ENCODE peak calls at places on chromosomes 5 and 9, in ten cellular contexts. One of them, this sample, is unnamed.
A peak's percentile ranks its signal among the peaks of the same experiment; 100 is the strongest.

GRCh38 chr5:28391277-28391676 is 1352.9 kb upstream of the CDH9 start:
- DNase-seq in activated naive CD8-positive, alpha-beta T cell treated with anti-CD3 and anti-CD28 coated beads, Interleukin-2, amount 50 U/mL, for 16 hours: no peak
- DNase-seq in NCI-H774: no peak
- DNase-seq in neuronal stem cell: no peak
- DNase-seq in non-pigmented ciliary epithelial cell: no peak
- DNase-seq in cerebellar cortex: no peak
- DNase-seq in mucosa of descending colon: no peak
- DNase-seq in HFFc6: no peak
- DNase-seq in MV-4-11: no peak
- DNase-seq in GM23248: no peak
- DNase-seq in this sample: no peak

GRCh38 chr5:93603711-93604118 is 20.7 kb downstream of the NR2F1 start:
- DNase-seq in activated naive CD8-positive, alpha-beta T cell treated with anti-CD3 and anti-CD28 coated beads, Interleukin-2, amount 50 U/mL, for 16 hours: no peak
- DNase-seq in NCI-H774: no peak
- DNase-seq in neuronal stem cell: no peak
- DNase-seq in non-pigmented ciliary epithelial cell: no peak
- DNase-seq in cerebellar cortex: peak; percentile 74
- DNase-seq in mucosa of descending colon: no peak
- DNase-seq in HFFc6: no peak
- DNase-seq in MV-4-11: no peak
- DNase-seq in GM23248: no peak
- DNase-seq in this sample: no peak

GRCh38 chr9:4541281-4541680 is 51.0 kb downstream of the SLC1A1 start:
- DNase-seq in activated naive CD8-positive, alpha-beta T cell treated with anti-CD3 and anti-CD28 coated beads, Interleukin-2, amount 50 U/mL, for 16 hours: no peak
- DNase-seq in NCI-H774: no peak
- DNase-seq in neuronal stem cell: no peak
- DNase-seq in non-pigmented ciliary epithelial cell: no peak
- DNase-seq in cerebellar cortex: no peak
- DNase-seq in mucosa of descending colon: no peak
- DNase-seq in HFFc6: no peak
- DNase-seq in MV-4-11: no peak
- DNase-seq in GM23248: no peak
- DNase-seq in this sample: no peak

GRCh38 chr5:133977161-133977787 is 8.8 kb upstream of the C5orf15 start:
- DNase-seq in activated naive CD8-positive, alpha-beta T cell treated with anti-CD3 and anti-CD28 coated beads, Interleukin-2, amount 50 U/mL, for 16 hours: no peak
- DNase-seq in NCI-H774: no peak
- DNase-seq in neuronal stem cell: no peak
- DNase-seq in non-pigmented ciliary epithelial cell: no peak
- DNase-seq in cerebellar cortex: peak; percentile 26
- DNase-seq in mucosa of descending colon: no peak
- DNase-seq in HFFc6: no peak
- DNase-seq in MV-4-11: peak; percentile 7
- DNase-seq in GM23248: no peak
- DNase-seq in this sample: no peak

GRCh38 chr5:514673-515072 is 9.6 kb downstream of the SLC9A3 start:
- DNase-seq in activated naive CD8-positive, alpha-beta T cell treated with anti-CD3 and anti-CD28 coated beads, Interleukin-2, amount 50 U/mL, for 16 hours: no peak
- DNase-seq in NCI-H774: no peak
- DNase-seq in neuronal stem cell: no peak
- DNase-seq in non-pigmented ciliary epithelial cell: no peak
- DNase-seq in cerebellar cortex: no peak
- DNase-seq in mucosa of descending colon: peak; percentile 51
- DNase-seq in HFFc6: no peak
- DNase-seq in MV-4-11: no peak
- DNase-seq in GM23248: no peak
- DNase-seq in this sample: no peak

GRCh38 chr5:131379071-131379538 is 115.3 kb downstream of the CDC42SE2 start:
- DNase-seq in activated naive CD8-positive, alpha-beta T cell treated with anti-CD3 and anti-CD28 coated beads, Interleukin-2, amount 50 U/mL, for 16 hours: no peak
- DNase-seq in NCI-H774: no peak
- DNase-seq in neuronal stem cell: no peak
- DNase-seq in non-pigmented ciliary epithelial cell: no peak
- DNase-seq in cerebellar cortex: no peak
- DNase-seq in mucosa of descending colon: no peak
- DNase-seq in HFFc6: no peak
- DNase-seq in MV-4-11: no peak
- DNase-seq in GM23248: no peak
- DNase-seq in this sample: no peak

GRCh38 chr9:36400332-36401178 is 486 bp upstream of the RNF38 start:
- DNase-seq in activated naive CD8-positive, alpha-beta T cell treated with anti-CD3 and anti-CD28 coated beads, Interleukin-2, amount 50 U/mL, for 16 hours: peak; percentile 74
- DNase-seq in NCI-H774: peak; percentile 86
- DNase-seq in neuronal stem cell: peak; percentile 84
- DNase-seq in non-pigmented ciliary epithelial cell: no peak
- DNase-seq in cerebellar cortex: peak; percentile 77
- DNase-seq in mucosa of descending colon: peak; percentile 91
- DNase-seq in HFFc6: peak; percentile 73
- DNase-seq in MV-4-11: peak; percentile 79
- DNase-seq in GM23248: peak; percentile 93
- DNase-seq in this sample: peak; percentile 96

GRCh38 chr9:34454571-34455065 is 3.8 kb downstream of the FAM219A start:
- DNase-seq in activated naive CD8-positive, alpha-beta T cell treated with anti-CD3 and anti-CD28 coated beads, Interleukin-2, amount 50 U/mL, for 16 hours: no peak
- DNase-seq in NCI-H774: no peak
- DNase-seq in neuronal stem cell: no peak
- DNase-seq in non-pigmented ciliary epithelial cell: no peak
- DNase-seq in cerebellar cortex: no peak
- DNase-seq in mucosa of descending colon: no peak
- DNase-seq in HFFc6: peak; percentile 80
- DNase-seq in MV-4-11: peak; percentile 53
- DNase-seq in GM23248: peak; percentile 89
- DNase-seq in this sample: peak; percentile 82

GRCh38 chr5:71924980-71925379 is 182.3 kb upstream of the MAP1B start:
- DNase-seq in activated naive CD8-positive, alpha-beta T cell treated with anti-CD3 and anti-CD28 coated beads, Interleukin-2, amount 50 U/mL, for 16 hours: no peak
- DNase-seq in NCI-H774: peak; percentile 11
- DNase-seq in neuronal stem cell: no peak
- DNase-seq in non-pigmented ciliary epithelial cell: no peak
- DNase-seq in cerebellar cortex: no peak
- DNase-seq in mucosa of descending colon: no peak
- DNase-seq in HFFc6: no peak
- DNase-seq in MV-4-11: peak; percentile 71
- DNase-seq in GM23248: peak; percentile 70
- DNase-seq in this sample: no peak

GRCh38 chr5:104347119-104347708 is 784.6 kb upstream of the NUDT12 start:
- DNase-seq in activated naive CD8-positive, alpha-beta T cell treated with anti-CD3 and anti-CD28 coated beads, Interleukin-2, amount 50 U/mL, for 16 hours: no peak
- DNase-seq in NCI-H774: no peak
- DNase-seq in neuronal stem cell: no peak
- DNase-seq in non-pigmented ciliary epithelial cell: no peak
- DNase-seq in cerebellar cortex: peak; percentile 14
- DNase-seq in mucosa of descending colon: no peak
- DNase-seq in HFFc6: no peak
- DNase-seq in MV-4-11: no peak
- DNase-seq in GM23248: peak; percentile 3
- DNase-seq in this sample: no peak

GRCh38 chr9:131361202-131361833 is 32.6 kb upstream of the PRRC2B start:
- DNase-seq in activated naive CD8-positive, alpha-beta T cell treated with anti-CD3 and anti-CD28 coated beads, Interleukin-2, amount 50 U/mL, for 16 hours: peak; percentile 28
- DNase-seq in NCI-H774: no peak
- DNase-seq in neuronal stem cell: no peak
- DNase-seq in non-pigmented ciliary epithelial cell: no peak
- DNase-seq in cerebellar cortex: no peak
- DNase-seq in mucosa of descending colon: peak; percentile 68
- DNase-seq in HFFc6: peak; percentile 18
- DNase-seq in MV-4-11: peak; percentile 61
- DNase-seq in GM23248: no peak
- DNase-seq in this sample: peak; percentile 36

GRCh38 chr9:135070198-135070951 is 17.1 kb upstream of the OLFM1 start:
- DNase-seq in activated naive CD8-positive, alpha-beta T cell treated with anti-CD3 and anti-CD28 coated beads, Interleukin-2, amount 50 U/mL, for 16 hours: no peak
- DNase-seq in NCI-H774: no peak
- DNase-seq in neuronal stem cell: no peak
- DNase-seq in non-pigmented ciliary epithelial cell: no peak
- DNase-seq in cerebellar cortex: no peak
- DNase-seq in mucosa of descending colon: no peak
- DNase-seq in HFFc6: no peak
- DNase-seq in MV-4-11: no peak
- DNase-seq in GM23248: no peak
- DNase-seq in this sample: peak; percentile 47

GRCh38 chr5:87246046-87246445 is 21.6 kb upstream of the RASA1 start:
- DNase-seq in activated naive CD8-positive, alpha-beta T cell treated with anti-CD3 and anti-CD28 coated beads, Interleukin-2, amount 50 U/mL, for 16 hours: no peak
- DNase-seq in NCI-H774: no peak
- DNase-seq in neuronal stem cell: no peak
- DNase-seq in non-pigmented ciliary epithelial cell: no peak
- DNase-seq in cerebellar cortex: peak; percentile 40
- DNase-seq in mucosa of descending colon: no peak
- DNase-seq in HFFc6: no peak
- DNase-seq in MV-4-11: no peak
- DNase-seq in GM23248: peak; percentile 54
- DNase-seq in this sample: no peak

GRCh38 chr5:32329395-32329834 is 16.7 kb upstream of the MTMR12 start:
- DNase-seq in activated naive CD8-positive, alpha-beta T cell treated with anti-CD3 and anti-CD28 coated beads, Interleukin-2, amount 50 U/mL, for 16 hours: no peak
- DNase-seq in NCI-H774: peak; percentile 48
- DNase-seq in neuronal stem cell: peak; percentile 47
- DNase-seq in non-pigmented ciliary epithelial cell: no peak
- DNase-seq in cerebellar cortex: peak; percentile 86
- DNase-seq in mucosa of descending colon: peak; percentile 82
- DNase-seq in HFFc6: peak; percentile 61
- DNase-seq in MV-4-11: peak; percentile 53
- DNase-seq in GM23248: peak; percentile 81
- DNase-seq in this sample: peak; percentile 86

GRCh38 chr5:65825388-65826328 is 100.7 kb upstream of the ERBIN start:
- DNase-seq in activated naive CD8-positive, alpha-beta T cell treated with anti-CD3 and anti-CD28 coated beads, Interleukin-2, amount 50 U/mL, for 16 hours: no peak
- DNase-seq in NCI-H774: no peak
- DNase-seq in neuronal stem cell: no peak
- DNase-seq in non-pigmented ciliary epithelial cell: no peak
- DNase-seq in cerebellar cortex: no peak
- DNase-seq in mucosa of descending colon: no peak
- DNase-seq in HFFc6: no peak
- DNase-seq in MV-4-11: peak; percentile 99
- DNase-seq in GM23248: no peak
- DNase-seq in this sample: no peak

GRCh38 chr5:59766394-59766793 is 127.1 kb downstream of the PDE4D start:
- DNase-seq in activated naive CD8-positive, alpha-beta T cell treated with anti-CD3 and anti-CD28 coated beads, Interleukin-2, amount 50 U/mL, for 16 hours: no peak
- DNase-seq in NCI-H774: peak; percentile 25
- DNase-seq in neuronal stem cell: no peak
- DNase-seq in non-pigmented ciliary epithelial cell: no peak
- DNase-seq in cerebellar cortex: peak; percentile 7
- DNase-seq in mucosa of descending colon: peak; percentile 15
- DNase-seq in HFFc6: no peak
- DNase-seq in MV-4-11: no peak
- DNase-seq in GM23248: no peak
- DNase-seq in this sample: no peak

GRCh38 chr5:54658014-54658413 is 140.5 kb downstream of the SNX18 start:
- DNase-seq in activated naive CD8-positive, alpha-beta T cell treated with anti-CD3 and anti-CD28 coated beads, Interleukin-2, amount 50 U/mL, for 16 hours: no peak
- DNase-seq in NCI-H774: no peak
- DNase-seq in neuronal stem cell: no peak
- DNase-seq in non-pigmented ciliary epithelial cell: peak; percentile 83
- DNase-seq in cerebellar cortex: no peak
- DNase-seq in mucosa of descending colon: no peak
- DNase-seq in HFFc6: peak; percentile 87
- DNase-seq in MV-4-11: no peak
- DNase-seq in GM23248: peak; percentile 74
- DNase-seq in this sample: no peak

GRCh38 chr9:130664191-130665028 is at the start of gene PRDM12:
- DNase-seq in activated naive CD8-positive, alpha-beta T cell treated with anti-CD3 and anti-CD28 coated beads, Interleukin-2, amount 50 U/mL, for 16 hours: no peak
- DNase-seq in NCI-H774: no peak
- DNase-seq in neuronal stem cell: peak; percentile 17
- DNase-seq in non-pigmented ciliary epithelial cell: no peak
- DNase-seq in cerebellar cortex: no peak
- DNase-seq in mucosa of descending colon: no peak
- DNase-seq in HFFc6: no peak
- DNase-seq in MV-4-11: no peak
- DNase-seq in GM23248: peak; percentile 34
- DNase-seq in this sample: no peak

GRCh38 chr9:98176391-98177259 is 15.8 kb downstream of the CORO2A start:
- DNase-seq in activated naive CD8-positive, alpha-beta T cell treated with anti-CD3 and anti-CD28 coated beads, Interleukin-2, amount 50 U/mL, for 16 hours: no peak
- DNase-seq in NCI-H774: no peak
- DNase-seq in neuronal stem cell: no peak
- DNase-seq in non-pigmented ciliary epithelial cell: no peak
- DNase-seq in cerebellar cortex: no peak
- DNase-seq in mucosa of descending colon: no peak
- DNase-seq in HFFc6: no peak
- DNase-seq in MV-4-11: no peak
- DNase-seq in GM23248: no peak
- DNase-seq in this sample: peak; percentile 58

GRCh38 chr5:61132559-61132958 is 29.7 kb downstream of the SMIM15 start:
- DNase-seq in activated naive CD8-positive, alpha-beta T cell treated with anti-CD3 and anti-CD28 coated beads, Interleukin-2, amount 50 U/mL, for 16 hours: no peak
- DNase-seq in NCI-H774: no peak
- DNase-seq in neuronal stem cell: no peak
- DNase-seq in non-pigmented ciliary epithelial cell: no peak
- DNase-seq in cerebellar cortex: no peak
- DNase-seq in mucosa of descending colon: no peak
- DNase-seq in HFFc6: peak; percentile 36
- DNase-seq in MV-4-11: no peak
- DNase-seq in GM23248: peak; percentile 8
- DNase-seq in this sample: no peak

This sample was measured in posterior vena cava.